ENCODE peak calls at places on chromosomes 11 and 22, in four cellular contexts. One of them, this sample, is unnamed.
A peak's percentile ranks its signal among the peaks of the same experiment; 100 is the strongest.

GRCh38 chr22:22779213-22779612 is 108.4 kb upstream of the IGLL5 start:
- DNase-seq in upper lobe of right lung: no peak
- DNase-seq in left lung: no peak
- DNase-seq in heart left ventricle: no peak
- DNase-seq in this sample: no peak

GRCh38 chr11:114302663-114303062 is 6.5 kb downstream of the NNMT start:
- DNase-seq in upper lobe of right lung: no peak
- DNase-seq in left lung: no peak
- DNase-seq in heart left ventricle: no peak
- DNase-seq in this sample: no peak

GRCh38 chr22:39723463-39723862 is 152.9 kb downstream of the CACNA1I start:
- DNase-seq in upper lobe of right lung: peak; percentile 46
- DNase-seq in left lung: no peak
- DNase-seq in heart left ventricle: no peak
- DNase-seq in this sample: peak; percentile 33

GRCh38 chr11:8650401-8650990 is 32.0 kb downstream of the TRIM66 start:
- DNase-seq in upper lobe of right lung: no peak
- DNase-seq in left lung: no peak
- DNase-seq in heart left ventricle: no peak
- DNase-seq in this sample: no peak

GRCh38 chr11:29243616-29244015 is 773.2 kb downstream of the KCNA4 start:
- DNase-seq in upper lobe of right lung: no peak
- DNase-seq in left lung: no peak
- DNase-seq in heart left ventricle: no peak
- DNase-seq in this sample: no peak

GRCh38 chr22:37887610-37888378 is 18.3 kb upstream of the MICALL1 start:
- DNase-seq in upper lobe of right lung: no peak
- DNase-seq in left lung: peak; percentile 60
- DNase-seq in heart left ventricle: no peak
- DNase-seq in this sample: no peak

GRCh38 chr11:71120346-71120963 is 131.9 kb downstream of the SHANK2 start:
- DNase-seq in upper lobe of right lung: no peak
- DNase-seq in left lung: no peak
- DNase-seq in heart left ventricle: no peak
- DNase-seq in this sample: no peak

GRCh38 chr22:21866821-21867527 is 471 bp downstream of the MAPK1 start:
- DNase-seq in upper lobe of right lung: peak; percentile 82
- DNase-seq in left lung: no peak
- DNase-seq in heart left ventricle: no peak
- DNase-seq in this sample: peak; percentile 38

GRCh38 chr22:22836635-22837034 is 51.0 kb upstream of the IGLL5 start:
- DNase-seq in upper lobe of right lung: no peak
- DNase-seq in left lung: no peak
- DNase-seq in heart left ventricle: no peak
- DNase-seq in this sample: no peak

GRCh38 chr11:117225553-117226170 is 6.2 kb downstream of the PCSK7 start:
- DNase-seq in upper lobe of right lung: no peak
- DNase-seq in left lung: no peak
- DNase-seq in heart left ventricle: no peak
- DNase-seq in this sample: no peak

GRCh38 chr11:15742626-15743243 is 613.6 kb downstream of the SOX6 start:
- DNase-seq in upper lobe of right lung: no peak
- DNase-seq in left lung: no peak
- DNase-seq in heart left ventricle: no peak
- DNase-seq in this sample: no peak

GRCh38 chr22:31086703-31087330 is 5.7 kb downstream of the SMTN start:
- DNase-seq in upper lobe of right lung: no peak
- DNase-seq in left lung: no peak
- DNase-seq in heart left ventricle: no peak
- DNase-seq in this sample: no peak

GRCh38 chr11:39786281-39786680 is 1673.2 kb downstream of the LRRC4C start:
- DNase-seq in upper lobe of right lung: no peak
- DNase-seq in left lung: no peak
- DNase-seq in heart left ventricle: no peak
- DNase-seq in this sample: no peak

GRCh38 chr11:68721075-68721474 is 30.2 kb downstream of the TESMIN start:
- DNase-seq in upper lobe of right lung: no peak
- DNase-seq in left lung: no peak
- DNase-seq in heart left ventricle: no peak
- DNase-seq in this sample: no peak

GRCh38 chr22:25038771-25039170 is 86.3 kb downstream of the KIAA1671 start:
- DNase-seq in upper lobe of right lung: no peak
- DNase-seq in left lung: no peak
- DNase-seq in heart left ventricle: no peak
- DNase-seq in this sample: no peak

GRCh38 chr11:126733685-126734084 is 266.9 kb downstream of the KIRREL3 start:
- DNase-seq in upper lobe of right lung: no peak
- DNase-seq in left lung: no peak
- DNase-seq in heart left ventricle: no peak
- DNase-seq in this sample: no peak

GRCh38 chr11:73288873-73289707 is 17.0 kb downstream of the P2RY6 start:
- DNase-seq in upper lobe of right lung: peak; percentile 84
- DNase-seq in left lung: peak; percentile 82
- DNase-seq in heart left ventricle: peak; percentile 84
- DNase-seq in this sample: peak; percentile 67

GRCh38 chr11:6622261-6623171 is 3.3 kb upstream of the TPP1 start:
- DNase-seq in upper lobe of right lung: no peak
- DNase-seq in left lung: peak; percentile 25
- DNase-seq in heart left ventricle: no peak
- DNase-seq in this sample: no peak

GRCh38 chr11:92843455-92843854 is 126.0 kb upstream of the MTNR1B start:
- DNase-seq in upper lobe of right lung: no peak
- DNase-seq in left lung: no peak
- DNase-seq in heart left ventricle: no peak
- DNase-seq in this sample: no peak

GRCh38 chr11:57792870-57793269 is 31.3 kb downstream of the CTNND1 start:
- DNase-seq in upper lobe of right lung: no peak
- DNase-seq in left lung: no peak
- DNase-seq in heart left ventricle: peak; percentile 18
- DNase-seq in this sample: no peak
- H3K4me1 ChIP-seq in upper lobe of right lung: peaks cover 64% of the 10 kb centered on the region
- H3K4me1 ChIP-seq in left lung: peaks cover 34% of the 10 kb centered on the region
- H3K4me1 ChIP-seq in heart left ventricle: peaks cover 72% of the 10 kb centered on the region
- H3K4me1 ChIP-seq in this sample: peaks cover 45% of the 10 kb centered on the region

DNA sequence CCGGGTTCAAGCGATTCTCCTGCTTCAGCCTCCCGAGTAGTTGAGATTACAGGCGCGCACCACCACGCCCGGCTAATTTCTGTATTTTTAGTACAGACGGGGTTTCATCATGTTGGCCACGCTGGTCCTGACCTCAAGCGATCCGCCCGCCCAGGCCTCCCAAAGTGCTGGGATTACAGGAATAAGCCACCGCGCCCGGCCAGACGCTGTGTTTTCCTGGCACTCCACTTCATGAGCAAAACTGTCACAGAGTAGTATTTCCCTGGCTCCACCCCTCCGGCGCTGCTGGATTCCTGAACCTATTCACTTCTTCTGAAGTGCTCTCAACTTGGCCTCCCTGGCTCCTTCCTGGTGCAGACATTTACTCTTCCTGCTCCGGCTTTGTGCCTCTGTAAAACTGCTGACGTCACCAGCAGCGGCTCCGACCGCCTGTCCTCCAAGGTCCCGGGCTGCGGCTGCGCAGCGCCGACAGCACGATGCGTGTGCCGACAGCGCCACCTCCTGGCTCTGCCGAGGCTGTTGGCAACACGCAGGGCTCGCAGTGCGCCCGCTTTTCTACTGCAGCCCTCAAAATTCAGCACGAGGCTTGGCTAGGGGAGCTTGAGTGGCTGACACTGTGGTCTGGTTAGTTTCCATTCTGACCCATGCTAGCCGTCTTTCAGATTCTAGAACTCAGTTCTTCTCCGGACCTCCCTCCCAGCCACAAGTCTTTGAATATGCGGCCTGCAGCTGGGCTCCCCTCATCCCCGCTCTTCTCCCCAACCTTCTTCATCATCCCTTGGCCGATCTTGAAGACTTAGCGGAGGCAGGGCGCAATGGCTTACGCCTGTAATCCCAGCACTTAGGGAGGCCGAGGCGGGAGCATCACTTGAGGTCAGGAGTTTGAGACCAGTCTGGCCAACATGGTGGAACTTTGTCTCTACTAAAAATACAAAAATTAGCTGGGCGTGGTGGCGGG is 36.6 kb downstream of the APOL3 start:
- DNase-seq in upper lobe of right lung: peak; percentile 98
- DNase-seq in left lung: peak; percentile 97
- DNase-seq in heart left ventricle: peak; percentile 94
- DNase-seq in this sample: peak; percentile 98
- H3K4me3 ChIP-seq in upper lobe of right lung: peak overlapping the region; percentile 33
- H3K4me3 ChIP-seq in left lung: peak overlapping the region; percentile 4
- H3K4me3 ChIP-seq in heart left ventricle: peak overlapping the region; percentile 51
- H3K4me3 ChIP-seq in this sample: no peak overlapping the region

GRCh38 chr11:450809-451451 is 851 bp downstream of the PTDSS2 start:
- DNase-seq in upper lobe of right lung: peak; percentile 86
- DNase-seq in left lung: peak; percentile 76
- DNase-seq in heart left ventricle: no peak
- DNase-seq in this sample: peak; percentile 65
- H3K27ac ChIP-seq in upper lobe of right lung: peak overlapping the region; percentile 94
- H3K27ac ChIP-seq in left lung: peak overlapping the region; percentile 94
- H3K27ac ChIP-seq in heart left ventricle: peak overlapping the region; percentile 97
- H3K27ac ChIP-seq in this sample: peak overlapping the region; percentile 62

GRCh38 chr22:41946360-41947180 is at the start of gene CENPM:
- DNase-seq in upper lobe of right lung: peak; percentile 95
- DNase-seq in left lung: peak; percentile 91
- DNase-seq in heart left ventricle: peak; percentile 92
- DNase-seq in this sample: peak; percentile 89
- H3K4me1 ChIP-seq in upper lobe of right lung: peaks cover 7% of the 10 kb centered on the region
- H3K4me1 ChIP-seq in left lung: no peaks in the 10 kb centered on the region
- H3K4me1 ChIP-seq in heart left ventricle: peaks cover 13% of the 10 kb centered on the region
- H3K4me1 ChIP-seq in this sample: peaks cover 7% of the 10 kb centered on the region

DNA sequence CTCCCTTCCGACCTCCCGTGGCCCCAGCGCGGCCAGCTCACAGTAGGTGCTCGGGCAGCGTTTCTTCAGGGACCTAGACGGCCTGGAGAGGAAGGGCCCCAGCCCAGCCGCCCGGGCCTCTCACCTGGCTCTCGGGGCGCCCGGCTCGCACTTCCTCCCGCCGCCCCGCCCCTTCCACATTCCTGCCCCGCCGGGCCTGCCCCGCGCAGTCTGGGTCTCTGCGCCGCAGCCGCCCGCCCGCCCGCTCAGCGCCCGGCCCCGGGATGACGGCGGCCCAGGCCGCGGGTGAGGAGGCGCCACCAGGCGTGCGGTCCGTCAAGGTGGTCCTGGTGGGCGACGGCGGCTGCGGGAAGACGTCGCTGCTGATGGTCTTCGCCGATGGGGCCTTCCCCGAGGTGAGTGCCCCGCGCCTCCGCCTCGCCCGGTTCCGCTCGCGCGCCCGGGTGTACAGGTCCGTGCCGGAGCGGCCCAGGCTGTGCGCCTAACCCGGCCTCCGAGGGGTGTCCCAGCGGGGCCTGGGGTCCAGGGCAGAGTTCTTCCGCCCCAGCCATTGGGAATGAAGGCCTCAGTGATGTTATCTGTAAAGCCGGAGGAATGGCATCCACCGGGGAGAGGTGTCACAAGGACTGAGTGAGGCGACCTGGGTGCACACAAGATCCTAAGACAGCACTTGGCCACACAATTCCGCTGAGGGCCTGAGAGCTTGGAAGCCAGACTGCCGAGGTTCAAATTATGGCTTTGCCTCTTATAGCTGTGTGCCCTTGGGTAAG is at the start of gene RHOD:
- DNase-seq in upper lobe of right lung: peak; percentile 88
- DNase-seq in left lung: peak; percentile 58
- DNase-seq in heart left ventricle: peak; percentile 40
- DNase-seq in this sample: no peak
- H3K4me3 ChIP-seq in upper lobe of right lung: peak within 1 kb of the TSS; percentile 63
- H3K4me3 ChIP-seq in left lung: peak within 1 kb of the TSS; percentile 46
- H3K4me3 ChIP-seq in heart left ventricle: peak within 1 kb of the TSS; percentile 79
- H3K4me3 ChIP-seq in this sample: peak within 1 kb of the TSS; percentile 66

GRCh38 chr11:17258670-17259069 is 17.9 kb upstream of the NUCB2 start:
- DNase-seq in upper lobe of right lung: no peak
- DNase-seq in left lung: no peak
- DNase-seq in heart left ventricle: no peak
- DNase-seq in this sample: no peak
- H3K27ac ChIP-seq in upper lobe of right lung: no peak overlapping the region
- H3K27ac ChIP-seq in left lung: no peak overlapping the region
- H3K27ac ChIP-seq in heart left ventricle: no peak overlapping the region
- H3K27ac ChIP-seq in this sample: no peak overlapping the region

GRCh38 chr11:62676698-62677097 is 2.2 kb downstream of the UBXN1 start:
- DNase-seq in upper lobe of right lung: no peak
- DNase-seq in left lung: no peak
- DNase-seq in heart left ventricle: no peak
- DNase-seq in this sample: no peak
- H3K4me1 ChIP-seq in upper lobe of right lung: peaks cover 34% of the 10 kb centered on the region
- H3K4me1 ChIP-seq in left lung: peaks cover 21% of the 10 kb centered on the region
- H3K4me1 ChIP-seq in heart left ventricle: peaks cover 44% of the 10 kb centered on the region
- H3K4me1 ChIP-seq in this sample: peaks cover 11% of the 10 kb centered on the region

GRCh38 chr11:35474677-35475076 is 50.7 kb downstream of the PAMR1 start:
- DNase-seq in upper lobe of right lung: no peak
- DNase-seq in left lung: no peak
- DNase-seq in heart left ventricle: no peak
- DNase-seq in this sample: no peak
- H3K4me3 ChIP-seq in upper lobe of right lung: no peak overlapping the region
- H3K4me3 ChIP-seq in left lung: no peak overlapping the region
- H3K4me3 ChIP-seq in heart left ventricle: no peak overlapping the region
- H3K4me3 ChIP-seq in this sample: no peak overlapping the region

DNA sequence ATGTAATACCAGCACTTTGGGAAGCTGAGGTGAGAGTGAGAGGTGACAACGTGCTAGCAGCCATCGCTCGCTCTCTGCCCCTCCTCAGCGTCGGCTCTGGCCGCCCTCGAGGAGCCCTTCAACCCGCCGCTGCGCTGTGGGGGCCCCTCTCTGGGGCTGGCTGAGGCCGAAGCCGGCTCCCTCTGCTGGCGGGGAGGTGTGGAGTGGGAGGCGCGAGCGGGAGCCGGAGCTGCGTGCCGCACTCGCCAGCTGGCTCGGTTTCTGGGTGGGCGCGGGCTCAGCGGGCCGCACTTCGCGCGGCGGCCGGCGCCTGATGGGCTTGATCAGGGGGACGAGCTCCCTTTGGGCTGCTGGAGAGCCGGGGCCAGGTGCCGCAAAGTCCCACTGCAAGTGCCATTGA is 98.9 kb upstream of the UBASH3B start:
- DNase-seq in upper lobe of right lung: peak; percentile 68
- DNase-seq in left lung: peak; percentile 36
- DNase-seq in heart left ventricle: no peak
- DNase-seq in this sample: peak; percentile 64
- H3K27ac ChIP-seq in upper lobe of right lung: no peak overlapping the region
- H3K27ac ChIP-seq in left lung: no peak overlapping the region
- H3K27ac ChIP-seq in heart left ventricle: no peak overlapping the region
- H3K27ac ChIP-seq in this sample: no peak overlapping the region

GRCh38 chr11:125372911-125373310 is 123.2 kb downstream of the FEZ1 start:
- DNase-seq in upper lobe of right lung: no peak
- DNase-seq in left lung: no peak
- DNase-seq in heart left ventricle: no peak
- DNase-seq in this sample: no peak

GRCh38 chr11:125369808-125370207 is 126.3 kb downstream of the FEZ1 start:
- DNase-seq in upper lobe of right lung: no peak
- DNase-seq in left lung: no peak
- DNase-seq in heart left ventricle: no peak
- DNase-seq in this sample: no peak

GRCh38 chr11:125370561-125371389 is 125.3 kb downstream of the FEZ1 start:
- DNase-seq in upper lobe of right lung: peak; percentile 49
- DNase-seq in left lung: no peak
- DNase-seq in heart left ventricle: no peak
- DNase-seq in this sample: no peak

GRCh38 chr11:125372088-125372487 is 124.0 kb downstream of the FEZ1 start:
- DNase-seq in upper lobe of right lung: peak; percentile 31
- DNase-seq in left lung: no peak
- DNase-seq in heart left ventricle: no peak
- DNase-seq in this sample: no peak

GRCh38 chr11:125371451-125371935 is 124.6 kb downstream of the FEZ1 start:
- DNase-seq in upper lobe of right lung: peak; percentile 54
- DNase-seq in left lung: no peak
- DNase-seq in heart left ventricle: no peak
- DNase-seq in this sample: no peak
- H3K4me1 ChIP-seq in upper lobe of right lung: peaks cover 20% of the 10 kb centered on the region
- H3K4me1 ChIP-seq in left lung: peaks cover 3% of the 10 kb centered on the region
- H3K4me1 ChIP-seq in heart left ventricle: peaks cover 32% of the 10 kb centered on the region
- H3K4me1 ChIP-seq in this sample: no peaks in the 10 kb centered on the region